ENCODE peak calls at places on chromosomes 16 and 17, in five cellular contexts. R is substantia nigra; W is effector CD4-positive, alpha-beta T cell; N is left cardiac atrium; B is LHCN-M2. G is an unnamed sample.

GRCh38 chr17:43034623-43035293 is 9.7 kb downstream of the RND2 start:
- DNase-seq in R (no peak), W (no peak), N (no peak), B (no peak), G (no peak)

GRCh38 chr17:76657505-76658386 is 14.2 kb upstream of the ST6GALNAC1 start:
- DNase-seq in R (no peak), W (no peak), N (no peak), B (no peak), G (no peak)

GRCh38 chr17:2892305-2892971 is 96.2 kb downstream of the RAP1GAP2 start:
- DNase-seq in R (no peak), W (no peak), N (peak), B (peak), G (no peak)

GRCh38 chr16:70348991-70349390 is 2.3 kb downstream of the DDX19A start:
- DNase-seq in R (no peak), W (no peak), N (no peak), B (no peak), G (no peak)

GRCh38 chr17:40111221-40112128 is 10.3 kb upstream of the MSL1 start:
- DNase-seq in R (no peak), W (peak), N (peak), B (peak), G (peak)

GRCh38 chr16:83901101-83901500 is 2.2 kb downstream of the MLYCD start:
- DNase-seq in R (no peak), W (no peak), N (no peak), B (no peak), G (no peak)

GRCh38 chr17:78315355-78316114 is 44.3 kb downstream of the SOCS3 start:
- DNase-seq in R (no peak), W (peak), N (peak), B (peak), G (peak)

GRCh38 chr16:177394-177822 is 928 bp downstream of the HBA1 start:
- DNase-seq in R (no peak), W (no peak), N (no peak), B (no peak), G (no peak)

GRCh38 chr17:8294814-8295316 is 335 bp downstream of the SLC25A35 start:
- DNase-seq in R (no peak), W (no peak), N (no peak), B (no peak), G (no peak)

GRCh38 chr16:66610111-66610820 is 5.8 kb downstream of the CMTM3 start:
- DNase-seq in R (no peak), W (no peak), N (no peak), B (no peak), G (no peak)

GRCh38 chr16:54647731-54648221 is 282.9 kb upstream of the IRX5 start:
- DNase-seq in R (no peak), W (no peak), N (no peak), B (peak), G (no peak)

GRCh38 chr17:57034807-57035754 is 50.0 kb upstream of the AKAP1 start:
- DNase-seq in R (no peak), W (no peak), N (no peak), B (no peak), G (no peak)

GRCh38 chr17:74212262-74212912 is 984 bp upstream of the TTYH2 start:
- DNase-seq in R (no peak), W (no peak), N (peak), B (peak), G (peak)

GRCh38 chr17:43526886-43527648 is 19.1 kb downstream of the ETV4 start:
- DNase-seq in R (no peak), W (no peak), N (no peak), B (no peak), G (no peak)

GRCh38 chr17:72955391-72956140 is 136.9 kb downstream of the SLC39A11 start:
- DNase-seq in R (no peak), W (no peak), N (no peak), B (no peak), G (no peak)

GRCh38 chr16:4811242-4811641 is 8.8 kb upstream of the ROGDI start:
- DNase-seq in R (no peak), W (no peak), N (no peak), B (no peak), G (no peak)

GRCh38 chr17:65099941-65100315 is 37.2 kb upstream of the RGS9 start:
- DNase-seq in R (no peak), W (peak), N (peak), B (peak), G (peak)